ENCODE peak calls at places on chromosomes 12 and 14, in eight cellular contexts. D is EL, J is dermis blood vessel endothelial cell, A is T-helper 17 cell, Y is iris pigment epithelial cell, P is testis, V is skeletal muscle cell, H is AG04450. U is an unnamed sample.
A peak's percentile ranks its signal among the peaks of the same experiment; 100 is the strongest.

GRCh38 chr12:78146365-78146772 is 315.7 kb downstream of the NAV3 start:
- DNase-seq in D (peak; percentile 37), J (peak; percentile 66), A (no peak), Y (peak; percentile 51), P (no peak), V (peak; percentile 17), H (peak; percentile 11), U (peak; percentile 54)

GRCh38 chr14:74934476-74935339 is 11.6 kb upstream of the RPS6KL1 start:
- DNase-seq in D (no peak), J (no peak), A (no peak), Y (no peak), P (peak; percentile 72), V (peak; percentile 54), H (no peak), U (no peak)

GRCh38 chr12:103930787-103931536 is 752 bp downstream of the HSP90B1 start:
- DNase-seq in D (peak; percentile 26), J (peak; percentile 39), A (no peak), Y (peak; percentile 55), P (peak; percentile 70), V (no peak), H (no peak), U (peak; percentile 61)

GRCh38 chr14:72688990-72689677 is 204.8 kb downstream of the DPF3 start:
- DNase-seq in D (no peak), J (no peak), A (no peak), Y (no peak), P (no peak), V (no peak), H (no peak), U (no peak)

GRCh38 chr14:104981699-104982541 is 3.7 kb upstream of the CLBA1 start:
- DNase-seq in D (no peak), J (no peak), A (no peak), Y (no peak), P (no peak), V (peak; percentile 31), H (no peak), U (no peak)

GRCh38 chr14:99595034-99595433 is 9.0 kb downstream of the CCDC85C start:
- DNase-seq in D (no peak), J (no peak), A (no peak), Y (no peak), P (no peak), V (no peak), H (no peak), U (no peak)

GRCh38 chr12:105083551-105084105 is 630 bp downstream of the ALDH1L2 start:
- DNase-seq in D (peak; percentile 79), J (peak; percentile 19), A (no peak), Y (peak; percentile 80), P (peak; percentile 61), V (peak; percentile 36), H (peak; percentile 45), U (no peak)

GRCh38 chr12:27549231-27549800 is 25.3 kb downstream of the PPFIBP1 start:
- DNase-seq in D (peak; percentile 88), J (peak; percentile 81), A (no peak), Y (peak; percentile 90), P (no peak), V (peak; percentile 57), H (no peak), U (no peak)

GRCh38 chr14:90677484-90678045 is 138.7 kb downstream of the TTC7B start:
- DNase-seq in D (peak; percentile 48), J (peak; percentile 64), A (no peak), Y (peak; percentile 79), P (no peak), V (no peak), H (no peak), U (no peak)